ENCODE peak calls at places on chromosomes 11 and 22, in nine cellular contexts. L is breast epithelium, C is A549, Z is uterus, G is IMR-90, I is transverse colon, P is ovary, D is H1, S is HCT116. U is an unnamed sample. For H3K4me1, the result is how much of the 10 kb centered on the place peaks cover.

GRCh38 chr22:47616396-47617020 is 854.1 kb downstream of the TBC1D22A start:
- DNase-seq in Z (no peak), C (no peak), I (no peak), L (peak), G (no peak), P (no peak), D (no peak), S (no peak), U (no peak)

GRCh38 chr11:118295834-118296454 is 8.6 kb upstream of the CD3E start:
- DNase-seq in S (peak), C (no peak), G (peak), Z (no peak), L (no peak), I (peak), D (no peak), P (no peak), U (no peak)

GRCh38 chr22:32584650-32585049 is 110.0 kb downstream of the FBXO7 start:
- DNase-seq in S (no peak), G (peak), D (no peak), Z (no peak), P (no peak), I (no peak), C (no peak), L (no peak), U (no peak)

GRCh38 chr11:129719037-129719436 is 96.6 kb upstream of the TMEM45B start:
- DNase-seq in S (no peak), I (no peak), L (no peak), G (no peak), C (no peak), P (no peak), D (no peak), Z (no peak), U (no peak)

GRCh38 chr22:46057206-46057605 is 80.2 kb upstream of the WNT7B start:
- DNase-seq in P (peak), D (no peak), C (no peak), I (peak), Z (peak), L (peak), S (no peak), G (no peak), U (peak)

GRCh38 chr22:45007946-45008852 is 1.6 kb downstream of the PHF21B start:
- DNase-seq in I (no peak), D (no peak), C (peak), G (no peak), L (no peak), P (peak), S (no peak), Z (peak), U (peak)

GRCh38 chr11:57761301-57762234 is at the start of gene CTNND1:
- DNase-seq in P (peak), I (peak), S (peak), G (peak), C (peak), Z (peak), L (peak), D (peak), U (peak)

GRCh38 chr22:44585559-44586121 is 87.6 kb upstream of the RTL6 start:
- DNase-seq in I (no peak), Z (no peak), L (peak), D (no peak), C (no peak), S (no peak), P (no peak), G (no peak), U (no peak)

GRCh38 chr11:130510407-130511006 is 62.1 kb downstream of the ADAMTS15 start:
- DNase-seq in P (no peak), G (peak), Z (no peak), I (no peak), L (no peak), S (no peak), D (no peak), C (no peak), U (no peak)

GRCh38 chr11:9040410-9040809 is 36.6 kb upstream of the NRIP3 start:
- DNase-seq in Z (no peak), S (no peak), C (no peak), I (no peak), G (no peak), D (no peak), P (no peak), L (no peak), U (no peak)

GRCh38 chr22:41511521-41511968 is 32.7 kb downstream of the POLR3H start:
- DNase-seq in S (no peak), I (no peak), D (no peak), G (no peak), Z (no peak), C (no peak), P (no peak), L (no peak), U (no peak)

GRCh38 chr11:31968774-31969433 is 122.0 kb upstream of the RCN1 start:
- DNase-seq in Z (peak), S (no peak), I (no peak), C (no peak), D (no peak), G (peak), L (no peak), P (no peak), U (peak)

GRCh38 chr22:28031383-28031922 is 112.4 kb upstream of the PITPNB start:
- DNase-seq in I (no peak), Z (no peak), C (no peak), L (no peak), S (no peak), G (no peak), D (no peak), P (no peak), U (no peak)

GRCh38 chr11:74677131-74677530 is 54.1 kb downstream of the CHRDL2 start:
- DNase-seq in D (no peak), G (no peak), Z (no peak), L (peak), P (no peak), I (no peak), S (no peak), C (no peak), U (no peak)

GRCh38 chr22:29524440-29525191 is 28.9 kb downstream of the THOC5 start:
- DNase-seq in Z (no peak), P (no peak), I (peak), C (peak), L (no peak), G (peak), D (peak), S (no peak), U (peak)

GRCh38 chr11:19869466-19869865 is 156.8 kb downstream of the NAV2 start:
- DNase-seq in P (no peak), D (no peak), S (no peak), L (no peak), G (no peak), I (no peak), Z (no peak), C (no peak), U (no peak)

GRCh38 chr11:1148752-1149180 is 9.0 kb upstream of the MUC5AC start:
- DNase-seq in S (no peak), C (no peak), D (no peak), P (no peak), I (peak), L (peak), G (no peak), Z (no peak), U (no peak)

GRCh38 chr11:83836883-83837654 is 550.9 kb upstream of the CCDC90B start:
- DNase-seq in I (peak), S (peak), D (peak), P (peak), L (no peak), Z (peak), C (peak), G (peak), U (peak)

GRCh38 chr11:2731285-2732125 is 31.7 kb upstream of the KCNQ1OT1 start:
- DNase-seq in Z (no peak), I (no peak), G (no peak), D (no peak), S (no peak), L (no peak), P (no peak), C (no peak), U (no peak)

GRCh38 chr11:59206635-59207034 is 6.1 kb downstream of the MPEG1 start:
- DNase-seq in Z (no peak), I (peak), L (no peak), P (peak), S (peak), C (peak), D (peak), G (peak), U (peak)

GRCh38 chr11:77212314-77213007 is 84.4 kb downstream of the MYO7A start:
- DNase-seq in I (no peak), Z (no peak), S (no peak), P (no peak), C (no peak), G (no peak), D (no peak), L (no peak), U (no peak)

GRCh38 chr11:73324116-73324515 is 16.0 kb downstream of the ARHGEF17 start:
- DNase-seq in I (no peak), S (no peak), C (no peak), P (no peak), Z (no peak), D (no peak), G (no peak), L (no peak), U (no peak)
- H3K4me1 ChIP-seq in I (half or more), S (half or more), C (under half), P (under half), Z (under half), D (under half), G (half or more), L (under half), U (under half)

DNA sequence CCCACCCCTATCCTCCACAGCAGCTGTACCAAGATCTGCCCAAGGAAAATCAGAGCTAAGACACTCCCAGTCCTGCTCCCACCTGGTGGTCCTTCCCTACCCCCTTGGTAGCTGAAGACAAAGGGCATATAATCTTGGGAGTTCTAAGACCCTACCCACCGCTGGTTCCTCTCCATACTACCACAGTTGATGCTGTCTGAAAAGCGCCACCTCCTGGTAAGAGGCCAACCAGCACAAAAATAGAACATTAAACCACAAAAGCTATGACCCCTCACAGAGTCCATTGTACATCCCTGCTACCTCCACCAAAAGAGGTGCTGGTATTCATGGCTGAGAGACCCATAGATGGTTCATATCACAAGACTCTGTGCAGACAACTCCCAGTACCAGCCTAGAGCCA is 161.5 kb upstream of the ARHGAP42 start:
- DNase-seq in P (no peak), Z (no peak), C (peak), D (no peak), G (no peak), L (no peak), I (no peak), S (peak), U (no peak)
- TF ChIP-seq CTCF in P (no peak), Z (no peak), C (no peak), D (peak), G (peak), L (no peak), I (no peak), S (peak), U (no peak)

GRCh38 chr22:19386248-19386647 is 45.3 kb downstream of the HIRA start:
- DNase-seq in S (no peak), Z (no peak), C (no peak), L (no peak), I (no peak), P (no peak), D (no peak), G (no peak), U (no peak)

GRCh38 chr22:19382240-19382639 is 49.3 kb downstream of the HIRA start:
- DNase-seq in P (no peak), S (no peak), I (no peak), D (no peak), G (no peak), C (no peak), Z (no peak), L (no peak), U (no peak)

GRCh38 chr22:19387575-19387974 is 44.0 kb downstream of the HIRA start:
- DNase-seq in I (no peak), L (no peak), Z (no peak), D (no peak), C (no peak), S (no peak), G (no peak), P (no peak), U (no peak)

GRCh38 chr22:19383292-19383691 is 48.2 kb downstream of the HIRA start:
- DNase-seq in P (no peak), C (no peak), D (no peak), G (no peak), L (no peak), S (no peak), I (no peak), Z (no peak), U (peak)

GRCh38 chr22:19385221-19385906 is 46.2 kb downstream of the HIRA start:
- DNase-seq in I (no peak), P (no peak), C (no peak), L (no peak), G (no peak), S (no peak), Z (no peak), D (no peak), U (no peak)
- TF ChIP-seq POLR2A in I (no peak), P (no peak), C (no peak), L (no peak), G (no peak), S (no peak), Z (no peak), D (no peak), U (no peak)

GRCh38 chr11:134041349-134041748 is 27.5 kb upstream of the JAM3 start:
- DNase-seq in L (no peak), D (no peak), C (no peak), I (no peak), Z (no peak), S (no peak), G (no peak), P (no peak), U (peak)

GRCh38 chr11:134039726-134040385 is 29.0 kb upstream of the JAM3 start:
- DNase-seq in C (no peak), L (no peak), D (no peak), Z (no peak), P (no peak), I (no peak), S (no peak), G (no peak), U (no peak)

GRCh38 chr11:134040386-134041297 is 28.2 kb upstream of the JAM3 start:
- DNase-seq in L (no peak), S (no peak), Z (peak), C (no peak), G (peak), P (peak), I (no peak), D (no peak), U (peak)

GRCh38 chr11:134043821-134044420 is 25.0 kb upstream of the JAM3 start:
- DNase-seq in P (no peak), S (no peak), D (no peak), C (no peak), L (no peak), G (no peak), Z (no peak), I (no peak), U (no peak)

DNA sequence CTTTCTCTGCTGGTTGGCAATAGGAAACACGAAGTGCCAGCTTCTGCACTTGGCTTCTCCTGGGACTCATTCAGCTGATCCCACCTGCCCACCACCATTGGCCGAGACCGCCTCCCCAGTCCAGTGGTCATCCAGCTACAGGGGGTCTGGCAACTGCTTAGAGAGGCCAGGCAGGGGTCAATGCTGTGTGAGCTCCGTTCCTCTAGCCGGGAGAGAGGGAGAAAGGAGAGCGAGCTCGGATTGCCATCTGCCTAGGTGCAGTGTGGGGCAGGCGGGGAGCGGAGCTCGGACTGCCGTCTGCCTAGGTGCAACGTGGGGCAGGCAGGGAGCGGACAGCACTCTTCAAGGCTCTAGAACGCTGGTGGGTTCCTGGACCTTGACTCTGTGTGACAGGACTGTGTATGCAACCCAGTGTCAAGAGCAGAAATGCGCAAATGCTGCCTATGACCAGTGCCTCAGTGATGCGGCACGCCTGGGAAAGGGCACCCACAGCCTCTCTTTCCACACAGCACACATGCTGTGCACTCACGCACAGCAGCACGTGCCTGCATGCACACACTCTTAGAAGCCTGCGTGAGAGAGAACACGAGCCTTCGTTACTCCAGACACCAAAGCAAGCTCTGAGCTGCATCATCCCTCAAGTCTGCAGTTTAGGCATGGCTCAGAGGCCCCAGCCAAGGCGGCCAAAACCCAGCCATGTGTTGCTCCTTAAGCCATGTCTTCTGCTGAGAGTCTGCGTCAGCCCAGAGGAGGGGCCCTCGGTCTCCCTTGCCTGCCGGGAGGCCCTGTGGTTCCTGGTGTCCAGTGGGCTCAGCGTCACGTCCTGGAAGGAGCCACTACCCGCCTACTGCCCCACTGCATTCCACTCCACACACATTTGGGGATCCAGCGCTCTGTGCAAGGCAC is 26.8 kb upstream of the JAM3 start:
- DNase-seq in P (no peak), Z (no peak), S (no peak), I (no peak), L (no peak), C (no peak), G (no peak), D (no peak), U (no peak)
- H3K4me1 ChIP-seq in P (under half), Z (under half), S (under half), I (under half), L (under half), C (under half), G (under half), D (under half), U (under half)

DNA sequence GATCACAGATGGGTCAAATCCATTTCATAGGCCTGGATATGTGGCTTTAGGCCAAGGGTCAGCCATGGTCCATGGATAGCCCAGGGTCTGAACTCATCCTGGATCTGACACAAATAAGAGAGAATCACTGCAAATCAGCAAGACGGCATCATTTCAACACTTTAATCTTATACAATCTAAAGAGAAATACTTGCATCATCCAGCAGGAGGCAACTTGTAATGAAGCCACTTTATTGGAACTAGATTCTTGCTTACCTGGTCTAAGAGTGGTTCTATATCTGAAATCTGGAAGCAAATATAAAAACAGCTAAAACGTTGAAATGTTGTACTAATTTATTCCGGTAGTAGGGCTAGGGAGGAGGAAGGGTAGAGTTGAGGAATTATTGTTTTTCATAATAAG is 870.1 kb downstream of the JRKL start:
- DNase-seq in I (no peak), C (no peak), S (no peak), P (no peak), G (no peak), Z (no peak), L (no peak), D (no peak), U (no peak)
- TF ChIP-seq CTCF in I (no peak), C (no peak), S (no peak), P (no peak), G (no peak), Z (no peak), L (no peak), D (no peak), U (no peak)

GRCh38 chr11:75767793-75768111 is 826 bp upstream of the DGAT2 start:
- DNase-seq in L (no peak), S (no peak), Z (no peak), I (no peak), D (no peak), P (no peak), G (no peak), C (no peak), U (no peak)

GRCh38 chr11:75767228-75767572 is 1.4 kb upstream of the DGAT2 start:
- DNase-seq in I (no peak), L (no peak), C (no peak), P (no peak), D (no peak), G (no peak), S (no peak), Z (no peak), U (no peak)

GRCh38 chr11:75766449-75767227 is 1.9 kb upstream of the DGAT2 start:
- DNase-seq in D (no peak), Z (no peak), S (no peak), C (no peak), I (no peak), P (no peak), G (no peak), L (no peak), U (no peak)

GRCh38 chr11:75768909-75769771 is 562 bp downstream of the DGAT2 start:
- DNase-seq in I (no peak), C (no peak), G (no peak), Z (no peak), L (no peak), D (no peak), P (no peak), S (no peak), U (no peak)

DNA sequence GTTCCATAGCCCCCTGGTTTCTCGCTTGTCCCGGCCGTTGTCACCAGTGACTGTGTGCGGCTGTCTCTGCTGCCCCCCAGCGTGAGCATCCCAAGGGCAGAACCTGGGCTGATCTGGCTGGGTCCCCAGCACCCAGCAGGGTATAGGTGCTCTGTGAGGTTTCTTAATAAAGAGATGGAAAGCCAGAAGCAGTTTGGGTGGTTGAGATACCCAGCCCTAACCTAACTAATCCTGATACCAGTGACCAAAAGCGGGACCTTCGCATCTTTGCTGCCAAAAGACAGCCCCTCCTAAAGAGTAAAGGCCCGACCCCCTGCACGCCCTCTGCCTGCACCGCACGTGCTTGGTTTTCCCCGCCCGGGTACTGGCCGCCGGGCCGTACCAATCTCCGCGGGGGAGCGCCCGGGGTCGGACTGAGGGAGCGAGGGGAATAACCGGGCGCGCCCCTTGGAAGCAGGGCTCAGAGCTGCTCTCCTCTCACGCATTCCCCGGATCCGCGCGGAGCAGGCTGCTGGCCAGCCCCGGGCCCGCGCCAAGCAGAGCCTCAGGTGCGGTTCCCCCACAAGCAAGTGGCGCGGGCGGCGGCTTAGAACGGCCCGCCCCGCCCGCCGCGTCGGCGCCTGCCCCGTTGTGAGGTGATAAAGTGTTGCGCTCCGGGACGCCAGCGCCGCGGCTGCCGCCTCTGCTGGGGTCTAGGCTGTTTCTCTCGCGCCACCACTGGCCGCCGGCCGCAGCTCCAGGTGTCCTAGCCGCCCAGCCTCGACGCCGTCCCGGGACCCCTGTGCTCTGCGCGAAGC is at the start of gene DGAT2:
- DNase-seq in G (peak), L (peak), Z (peak), I (peak), P (peak), C (peak), D (peak), S (peak), U (peak)
- TF ChIP-seq POLR2A in G (no peak), L (no peak), Z (no peak), I (no peak), P (no peak), C (no peak), D (no peak), S (no peak), U (no peak)

GRCh38 chr22:17091851-17092250 is 7.1 kb downstream of the IL17RA start:
- DNase-seq in L (no peak), G (no peak), Z (no peak), I (no peak), C (no peak), S (no peak), D (no peak), P (no peak), U (no peak)
- H3K4me1 ChIP-seq in L (under half), G (under half), Z (under half), I (under half), C (under half), S (under half), D (under half), P (under half), U (under half)

GRCh38 chr22:49324527-49325491 is 502.9 kb downstream of the BRD1 start:
- DNase-seq in S (no peak), P (no peak), C (no peak), Z (no peak), I (no peak), L (peak), D (no peak), G (no peak), U (no peak)
- TF ChIP-seq CTCF in S (no peak), P (no peak), C (no peak), Z (no peak), I (no peak), L (no peak), D (no peak), G (no peak), U (no peak)

U was measured in adrenal gland.